ENCODE peak calls at places on chromosome 1, in nine cellular contexts. H is kidney tubule cell; O is stimulated activated CD4-positive, alpha-beta T cell treated with anti-CD3 and anti-CD28 coated beads, Interleukin-4, amount 100 ng/mL, for 48 hours; B is cardiac fibroblast; P is NCI-H774; V is GM12891; Q is nephron progenitor cell; K is occipital lobe; W is CD8-positive, alpha-beta memory T cell. Z is an unnamed sample.

GRCh38 chr1:36040238-36040637 is 43.7 kb upstream of the TEKT2 start:
- DNase-seq in B (no peak), O (no peak), Q (no peak), K (no peak), V (no peak), P (no peak), W (no peak), H (no peak), Z (no peak)

GRCh38 chr1:244066954-244067716 is 16.1 kb downstream of the ZBTB18 start:
- DNase-seq in H (no peak), Q (no peak), K (no peak), B (no peak), P (no peak), O (no peak), V (no peak), W (no peak), Z (peak)

GRCh38 chr1:82337635-82338034 is 536.9 kb downstream of the ADGRL2 start:
- DNase-seq in W (no peak), Q (no peak), O (no peak), P (no peak), K (no peak), B (no peak), V (no peak), H (no peak), Z (no peak)

GRCh38 chr1:167784876-167785550 is 63.2 kb downstream of the MPZL1 start:
- DNase-seq in K (no peak), B (no peak), P (no peak), W (no peak), V (no peak), Q (no peak), H (no peak), O (no peak), Z (no peak)

GRCh38 chr1:36369061-36369470 is 16.7 kb downstream of the STK40 start:
- DNase-seq in W (peak), O (peak), V (peak), H (peak), B (peak), Q (peak), K (peak), P (peak), Z (peak)

GRCh38 chr1:186813420-186813819 is 15.3 kb upstream of the PLA2G4A start:
- DNase-seq in V (no peak), B (no peak), W (no peak), P (no peak), Q (no peak), H (no peak), K (no peak), O (no peak), Z (no peak)

GRCh38 chr1:11550664-11551283 is 71.8 kb downstream of the DISP3 start:
- DNase-seq in H (peak), B (peak), O (peak), K (no peak), V (no peak), Q (peak), W (no peak), P (no peak), Z (peak)

GRCh38 chr1:201328576-201328975 is 45.3 kb downstream of the PKP1 start:
- DNase-seq in B (no peak), P (no peak), V (no peak), H (no peak), W (no peak), Q (no peak), O (no peak), K (no peak), Z (no peak)

GRCh38 chr1:31780632-31781031 is 16.5 kb upstream of the ADGRB2 start:
- DNase-seq in V (no peak), P (no peak), W (no peak), B (no peak), Q (no peak), O (no peak), H (no peak), K (no peak), Z (no peak)

GRCh38 chr1:207097871-207098324 is 6.1 kb upstream of the C4BPA start:
- DNase-seq in K (no peak), B (no peak), O (peak), W (no peak), P (no peak), V (peak), Q (no peak), H (no peak), Z (no peak)

GRCh38 chr1:1573843-1574720 is 581 bp downstream of the SSU72 start:
- DNase-seq in H (peak), W (peak), V (peak), Q (peak), O (peak), B (peak), P (peak), K (no peak), Z (peak)

GRCh38 chr1:55893155-55893554 is 678.0 kb upstream of the USP24 start:
- DNase-seq in W (no peak), H (peak), B (peak), Q (no peak), P (no peak), V (no peak), O (no peak), K (no peak), Z (no peak)

GRCh38 chr1:224623743-224624333 is 7.7 kb downstream of the CNIH3 start:
- DNase-seq in B (peak), V (peak), O (peak), P (no peak), H (peak), W (peak), K (no peak), Q (no peak), Z (no peak)

Z was measured in G401.